ENCODE peak calls at places on chromosomes 1 and 21, in eight cellular contexts. Z is lower lobe of right lung, I is HepG2, Q is ovary, H is GM06990, C is sigmoid colon, W is AG04450, O is colonic mucosa. G is an unnamed sample.

GRCh38 chr1:84859866-84860265 is 33.1 kb downstream of the LPAR3 start:
- DNase-seq in Q (no peak), H (no peak), I (no peak), C (no peak), Z (no peak), W (no peak), O (peak), G (no peak)

GRCh38 chr1:233631810-233632375 is 18.0 kb downstream of the KCNK1 start:
- DNase-seq in I (no peak), C (no peak), Z (no peak), Q (no peak), O (no peak), W (no peak), H (no peak), G (no peak)

GRCh38 chr1:182484531-182485257 is 34.7 kb downstream of the RGSL1 start:
- DNase-seq in I (no peak), O (no peak), C (no peak), Z (no peak), Q (no peak), W (no peak), H (peak), G (peak)

GRCh38 chr1:67646145-67647035 is 38.6 kb upstream of the GADD45A start:
- DNase-seq in Q (peak), I (no peak), Z (no peak), O (peak), H (no peak), C (no peak), W (no peak), G (no peak)

GRCh38 chr1:157773723-157774350 is 3.1 kb downstream of the FCRL2 start:
- DNase-seq in Q (no peak), C (no peak), W (no peak), O (peak), I (peak), H (no peak), Z (no peak), G (peak)

GRCh38 chr1:63955746-63956145 is 181.9 kb downstream of the ROR1 start:
- DNase-seq in I (no peak), H (no peak), W (no peak), Q (no peak), C (no peak), Z (no peak), O (no peak), G (no peak)

GRCh38 chr1:229114781-229115417 is 156.0 kb upstream of the RAB4A start:
- DNase-seq in C (peak), Z (no peak), W (no peak), Q (peak), O (no peak), I (peak), H (no peak), G (no peak)

GRCh38 chr21:43331962-43332458 is 94.9 kb downstream of the SIK1 start:
- DNase-seq in Q (peak), H (no peak), Z (peak), W (peak), C (no peak), O (no peak), I (no peak), G (no peak)

GRCh38 chr1:175564119-175564518 is 179.3 kb downstream of the TNR start:
- DNase-seq in W (no peak), I (no peak), Z (no peak), H (no peak), C (no peak), O (no peak), Q (no peak), G (no peak)

GRCh38 chr1:116478621-116479020 is 92.2 kb downstream of the CD58 start:
- DNase-seq in Q (no peak), C (no peak), Z (no peak), H (no peak), W (no peak), O (no peak), I (no peak), G (no peak)

GRCh38 chr1:73674945-73675561 is 522.9 kb downstream of the LRRIQ3 start:
- DNase-seq in H (no peak), I (no peak), W (no peak), Q (no peak), Z (no peak), C (no peak), O (no peak), G (peak)

GRCh38 chr1:118989878-118990378 is 1.8 kb upstream of the TBX15 start:
- DNase-seq in Q (no peak), C (no peak), H (no peak), I (no peak), W (no peak), Z (no peak), O (no peak), G (no peak)

GRCh38 chr1:20212685-20213331 is 26.5 kb upstream of the PLA2G2C start:
- DNase-seq in Z (peak), C (peak), O (peak), W (peak), H (peak), Q (peak), I (peak), G (peak)

GRCh38 chr1:218312509-218312908 is 27.4 kb downstream of the RRP15 start:
- DNase-seq in W (no peak), C (no peak), O (no peak), I (no peak), Q (no peak), Z (no peak), H (no peak), G (no peak)

GRCh38 chr21:41769521-41769920 is 2.7 kb upstream of the RIPK4 start:
- DNase-seq in C (no peak), H (no peak), I (no peak), W (no peak), Q (no peak), O (no peak), Z (no peak), G (no peak)

GRCh38 chr1:25425098-25426085 is 4.8 kb upstream of the RHCE start:
- DNase-seq in I (peak), Z (no peak), O (peak), W (no peak), Q (no peak), H (no peak), C (no peak), G (no peak)

GRCh38 chr1:155859234-155859829 is at the start of gene SYT11:
- DNase-seq in W (peak), I (peak), C (peak), Q (peak), H (peak), O (peak), Z (peak), G (peak)

GRCh38 chr1:64092851-64093371 is 110.5 kb upstream of the UBE2U start:
- DNase-seq in Q (no peak), Z (no peak), H (no peak), O (no peak), C (no peak), W (no peak), I (no peak), G (no peak)

GRCh38 chr1:192703283-192704206 is 67.6 kb downstream of the RGS13 start:
- DNase-seq in O (no peak), I (no peak), Z (no peak), H (peak), W (no peak), C (no peak), Q (no peak), G (peak)

GRCh38 chr1:13662498-13662897 is 37.5 kb upstream of the PRDM2 start:
- DNase-seq in W (no peak), H (no peak), Q (no peak), C (peak), I (no peak), O (no peak), Z (no peak), G (no peak)

GRCh38 chr1:198833706-198834497 is 195.1 kb downstream of the PTPRC start:
- DNase-seq in Q (no peak), I (no peak), O (no peak), C (no peak), H (no peak), Z (no peak), W (no peak), G (no peak)

GRCh38 chr1:198842686-198843085 is 203.8 kb downstream of the PTPRC start:
- DNase-seq in W (no peak), I (no peak), Q (no peak), O (no peak), Z (no peak), C (no peak), H (no peak), G (no peak)

GRCh38 chr1:198838022-198838342 is 199.1 kb downstream of the PTPRC start:
- DNase-seq in Q (no peak), Z (no peak), H (no peak), C (no peak), I (no peak), O (no peak), W (no peak), G (no peak)

GRCh38 chr1:198837276-198838021 is 198.6 kb downstream of the PTPRC start:
- DNase-seq in Z (no peak), W (no peak), I (no peak), Q (no peak), H (no peak), O (peak), C (no peak), G (no peak)
- TF ChIP-seq CTCF in Z (no peak), W (no peak), I (no peak), Q (no peak), H (no peak), O (no peak), C (no peak), G (no peak)

GRCh38 chr21:38260426-38260825 is 3.6 kb downstream of the KCNJ15 start:
- DNase-seq in O (no peak), H (no peak), I (no peak), Z (no peak), C (no peak), W (no peak), Q (no peak), G (no peak)
- TF ChIP-seq CTCF in O (no peak), H (no peak), I (no peak), Z (no peak), C (no peak), W (no peak), Q (no peak), G (no peak)

DNA sequence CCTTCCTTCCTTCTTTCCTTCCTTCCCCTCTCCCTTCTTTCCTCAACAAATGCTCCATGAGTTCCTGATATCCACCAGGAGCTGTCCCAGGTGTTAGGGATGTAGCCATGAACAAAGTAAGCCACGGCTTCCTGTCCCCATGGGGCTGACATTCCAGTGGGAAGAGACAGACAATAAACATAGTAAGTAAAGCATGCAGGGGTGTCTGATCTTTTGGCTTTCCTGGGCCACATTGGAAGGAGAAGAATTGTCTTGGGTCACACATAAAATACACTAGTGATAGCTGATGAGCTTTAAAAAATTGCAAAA is 81.5 kb upstream of the ZBTB40 start:
- DNase-seq in H (no peak), C (no peak), Q (no peak), I (no peak), W (no peak), O (no peak), Z (no peak), G (no peak)
- TF ChIP-seq CTCF in H (no peak), C (no peak), Q (no peak), I (no peak), W (no peak), O (no peak), Z (no peak), G (no peak)

DNA sequence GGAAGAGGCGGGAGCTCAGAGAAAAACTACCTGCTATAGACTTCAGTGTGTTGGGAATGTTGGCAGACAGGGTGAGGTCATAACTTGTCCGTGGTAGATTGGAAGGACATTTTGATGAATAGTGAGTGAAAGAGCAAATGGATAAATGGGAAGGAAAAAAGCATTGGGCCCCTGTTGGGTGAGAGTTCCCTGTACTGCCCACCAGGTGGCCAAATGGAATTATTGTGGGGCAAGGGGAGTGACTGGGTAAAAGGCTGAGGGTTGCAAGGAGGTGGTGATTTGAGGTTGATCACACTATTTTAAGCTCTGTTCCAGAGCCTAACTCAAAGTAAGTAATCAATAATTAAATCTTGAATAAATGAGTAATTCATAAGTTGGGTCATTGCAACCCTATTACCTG is 60.4 kb downstream of the MRPS6 start:
- DNase-seq in H (no peak), Q (no peak), O (no peak), C (no peak), W (no peak), Z (no peak), I (no peak), G (no peak)
- TF ChIP-seq CTCF in H (peak), Q (no peak), O (no peak), C (no peak), W (peak), Z (no peak), I (no peak), G (no peak)

GRCh38 chr1:91515994-91516393 is 15.3 kb downstream of the CDC7 start:
- DNase-seq in C (no peak), I (no peak), W (no peak), H (no peak), Z (no peak), Q (no peak), O (no peak), G (no peak)

GRCh38 chr1:91510754-91511153 is 10.1 kb downstream of the CDC7 start:
- DNase-seq in Z (no peak), O (no peak), C (no peak), H (no peak), I (no peak), Q (no peak), W (no peak), G (no peak)

GRCh38 chr1:91513160-91513559 is 12.5 kb downstream of the CDC7 start:
- DNase-seq in I (no peak), C (no peak), O (no peak), Q (no peak), H (no peak), W (no peak), Z (no peak), G (no peak)

GRCh38 chr1:91507330-91507729 is 6.7 kb downstream of the CDC7 start:
- DNase-seq in Q (no peak), W (no peak), O (no peak), H (no peak), I (peak), Z (no peak), C (no peak), G (no peak)

GRCh38 chr1:91511386-91511785 is 10.7 kb downstream of the CDC7 start:
- DNase-seq in Z (no peak), Q (no peak), I (peak), O (no peak), C (no peak), H (no peak), W (no peak), G (no peak)
- TF ChIP-seq CTCF in Z (peak), Q (no peak), I (peak), O (peak), C (peak), H (peak), W (peak), G (peak)

GRCh38 chr1:83846138-83846537 is 152.8 kb downstream of the TTLL7 start:
- DNase-seq in W (no peak), Z (no peak), I (no peak), H (no peak), C (no peak), O (no peak), Q (no peak), G (no peak)

GRCh38 chr1:83850849-83851248 is 148.1 kb downstream of the TTLL7 start:
- DNase-seq in C (no peak), W (no peak), H (no peak), I (peak), O (no peak), Q (no peak), Z (no peak), G (no peak)

GRCh38 chr1:83844546-83844945 is 154.4 kb downstream of the TTLL7 start:
- DNase-seq in C (no peak), I (no peak), H (no peak), O (no peak), Z (no peak), Q (no peak), W (no peak), G (no peak)

GRCh38 chr1:83845437-83846071 is 153.4 kb downstream of the TTLL7 start:
- DNase-seq in O (no peak), Z (no peak), W (no peak), I (peak), H (no peak), Q (no peak), C (no peak), G (no peak)

GRCh38 chr1:83849191-83850061 is 149.5 kb downstream of the TTLL7 start:
- DNase-seq in C (no peak), O (no peak), Q (no peak), W (no peak), H (peak), Z (no peak), I (no peak), G (peak)
- TF ChIP-seq CTCF in C (no peak), O (no peak), Q (no peak), W (no peak), H (no peak), Z (no peak), I (no peak), G (no peak)

G was measured in GM10248.